ENCODE peak calls at places on chromosomes 11 and 22, in eight cellular contexts. One of them, this sample, is unnamed. For H3K27me3 and H3K4me1, the result is how much of the 10 kb centered on the place peaks cover.

GRCh38 chr11:4926607-4927006 is 2.5 kb upstream of the OR51G1 start:
- DNase-seq in suprapubic skin: no peak
- DNase-seq in adrenal gland: no peak
- DNase-seq in HepG2: no peak
- DNase-seq in GM12878: no peak
- DNase-seq in testis: no peak
- DNase-seq in prostate gland: no peak
- DNase-seq in uterus: no peak
- DNase-seq in this sample: no peak

GRCh38 chr11:113874096-113874919 is 1.1 kb downstream of the USP28 start:
- DNase-seq in suprapubic skin: no peak
- DNase-seq in adrenal gland: peak
- DNase-seq in HepG2: no peak
- DNase-seq in GM12878: no peak
- DNase-seq in testis: no peak
- DNase-seq in prostate gland: no peak
- DNase-seq in uterus: no peak
- DNase-seq in this sample: no peak

GRCh38 chr11:64608636-64609035 is 17.6 kb downstream of the SLC22A12 start:
- DNase-seq in suprapubic skin: no peak
- DNase-seq in adrenal gland: no peak
- DNase-seq in HepG2: peak
- DNase-seq in GM12878: no peak
- DNase-seq in testis: peak
- DNase-seq in prostate gland: no peak
- DNase-seq in uterus: peak
- DNase-seq in this sample: no peak

GRCh38 chr11:115636686-115637555 is 132.7 kb upstream of the CADM1 start:
- DNase-seq in suprapubic skin: no peak
- DNase-seq in adrenal gland: no peak
- DNase-seq in HepG2: no peak
- DNase-seq in GM12878: no peak
- DNase-seq in testis: no peak
- DNase-seq in prostate gland: no peak
- DNase-seq in uterus: no peak
- DNase-seq in this sample: no peak

GRCh38 chr11:120279490-120279889 is 39.5 kb downstream of the POU2F3 start:
- DNase-seq in suprapubic skin: no peak
- DNase-seq in adrenal gland: no peak
- DNase-seq in HepG2: no peak
- DNase-seq in GM12878: no peak
- DNase-seq in testis: no peak
- DNase-seq in prostate gland: no peak
- DNase-seq in uterus: no peak
- DNase-seq in this sample: no peak

GRCh38 chr11:75667831-75668507 is 869 bp downstream of the MAP6 start:
- DNase-seq in suprapubic skin: no peak
- DNase-seq in adrenal gland: peak
- DNase-seq in HepG2: no peak
- DNase-seq in GM12878: no peak
- DNase-seq in testis: peak
- DNase-seq in prostate gland: peak
- DNase-seq in uterus: peak
- DNase-seq in this sample: no peak

GRCh38 chr11:118923721-118924587 is 1.8 kb downstream of the BCL9L start:
- DNase-seq in suprapubic skin: no peak
- DNase-seq in adrenal gland: no peak
- DNase-seq in HepG2: no peak
- DNase-seq in GM12878: no peak
- DNase-seq in testis: no peak
- DNase-seq in prostate gland: no peak
- DNase-seq in uterus: no peak
- DNase-seq in this sample: no peak

GRCh38 chr11:108561535-108561991 is 32.0 kb downstream of the EXPH5 start:
- DNase-seq in suprapubic skin: no peak
- DNase-seq in adrenal gland: no peak
- DNase-seq in HepG2: no peak
- DNase-seq in GM12878: no peak
- DNase-seq in testis: no peak
- DNase-seq in prostate gland: no peak
- DNase-seq in uterus: no peak
- DNase-seq in this sample: no peak

GRCh38 chr11:95302211-95302610 is 71.2 kb upstream of the SESN3 start:
- DNase-seq in suprapubic skin: no peak
- DNase-seq in adrenal gland: no peak
- DNase-seq in HepG2: no peak
- DNase-seq in GM12878: no peak
- DNase-seq in testis: no peak
- DNase-seq in prostate gland: no peak
- DNase-seq in uterus: no peak
- DNase-seq in this sample: no peak

GRCh38 chr22:39559456-39560105 is 11.0 kb upstream of the CACNA1I start:
- DNase-seq in suprapubic skin: no peak
- DNase-seq in adrenal gland: peak
- DNase-seq in HepG2: no peak
- DNase-seq in GM12878: no peak
- DNase-seq in testis: peak
- DNase-seq in prostate gland: no peak
- DNase-seq in uterus: no peak
- DNase-seq in this sample: no peak

GRCh38 chr11:103842795-103843194 is 193.6 kb upstream of the DDI1 start:
- DNase-seq in suprapubic skin: no peak
- DNase-seq in adrenal gland: no peak
- DNase-seq in HepG2: no peak
- DNase-seq in GM12878: no peak
- DNase-seq in testis: no peak
- DNase-seq in prostate gland: no peak
- DNase-seq in uterus: no peak
- DNase-seq in this sample: no peak

GRCh38 chr11:14041040-14041439 is 78.5 kb downstream of the SPON1 start:
- DNase-seq in suprapubic skin: no peak
- DNase-seq in adrenal gland: no peak
- DNase-seq in HepG2: no peak
- DNase-seq in GM12878: no peak
- DNase-seq in testis: no peak
- DNase-seq in prostate gland: no peak
- DNase-seq in uterus: no peak
- DNase-seq in this sample: no peak

GRCh38 chr11:107882095-107882820 is 23.7 kb upstream of the SLC35F2 start:
- DNase-seq in suprapubic skin: peak
- DNase-seq in adrenal gland: no peak
- DNase-seq in HepG2: no peak
- DNase-seq in GM12878: no peak
- DNase-seq in testis: no peak
- DNase-seq in prostate gland: no peak
- DNase-seq in uterus: no peak
- DNase-seq in this sample: no peak

DNA sequence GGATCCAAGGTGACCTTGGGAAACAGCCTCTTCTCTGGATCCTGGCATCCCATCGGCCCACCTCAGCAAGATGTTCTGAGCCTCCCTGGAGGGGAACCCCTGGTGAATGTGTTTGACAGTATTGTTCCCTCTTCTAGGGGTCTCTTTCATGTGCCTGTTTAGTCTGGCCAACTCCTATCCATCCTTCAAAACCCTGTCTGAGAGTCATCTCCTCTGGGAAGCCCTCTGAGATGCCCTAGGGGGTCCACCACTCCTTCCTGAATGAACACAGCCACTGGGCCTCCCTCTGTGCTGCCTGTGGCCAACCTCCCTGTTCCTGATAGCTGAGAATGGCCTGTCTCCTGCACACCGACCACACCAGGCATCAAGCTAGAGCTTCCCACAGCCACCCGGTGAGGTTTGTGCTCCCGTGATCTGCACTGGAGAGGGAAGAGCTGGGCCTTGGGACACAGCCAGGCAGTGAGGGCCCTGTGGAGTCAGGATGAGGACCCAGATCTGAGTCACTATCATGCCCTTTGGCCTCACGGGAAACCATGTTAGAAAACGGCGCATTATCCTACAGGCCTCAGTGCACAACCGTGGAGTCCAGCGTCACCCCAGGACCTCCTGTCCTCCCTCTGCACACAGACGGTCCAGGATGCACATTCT is 8.8 kb downstream of the WNT7B start:
- DNase-seq in suprapubic skin: no peak
- DNase-seq in adrenal gland: no peak
- DNase-seq in HepG2: no peak
- DNase-seq in GM12878: no peak
- DNase-seq in testis: no peak
- DNase-seq in prostate gland: no peak
- DNase-seq in uterus: no peak
- DNase-seq in this sample: no peak
- H3K27me3 ChIP-seq in suprapubic skin: half or more
- H3K27me3 ChIP-seq in adrenal gland: under half
- H3K27me3 ChIP-seq in HepG2: under half
- H3K27me3 ChIP-seq in GM12878: under half
- H3K27me3 ChIP-seq in testis: under half
- H3K27me3 ChIP-seq in prostate gland: under half
- H3K27me3 ChIP-seq in uterus: under half
- H3K27me3 ChIP-seq in this sample: under half

GRCh38 chr11:66068154-66068821 is 1.8 kb upstream of the PACS1 start:
- DNase-seq in suprapubic skin: peak
- DNase-seq in adrenal gland: peak
- DNase-seq in HepG2: peak
- DNase-seq in GM12878: no peak
- DNase-seq in testis: peak
- DNase-seq in prostate gland: peak
- DNase-seq in uterus: peak
- DNase-seq in this sample: no peak

GRCh38 chr11:66067640-66068039 is 2.4 kb upstream of the PACS1 start:
- DNase-seq in suprapubic skin: no peak
- DNase-seq in adrenal gland: no peak
- DNase-seq in HepG2: no peak
- DNase-seq in GM12878: no peak
- DNase-seq in testis: no peak
- DNase-seq in prostate gland: no peak
- DNase-seq in uterus: no peak
- DNase-seq in this sample: no peak

GRCh38 chr11:66064571-66064970 is 5.5 kb upstream of the PACS1 start:
- DNase-seq in suprapubic skin: no peak
- DNase-seq in adrenal gland: no peak
- DNase-seq in HepG2: no peak
- DNase-seq in GM12878: no peak
- DNase-seq in testis: no peak
- DNase-seq in prostate gland: no peak
- DNase-seq in uterus: no peak
- DNase-seq in this sample: no peak

GRCh38 chr11:66068923-66069714 is 953 bp upstream of the PACS1 start:
- DNase-seq in suprapubic skin: no peak
- DNase-seq in adrenal gland: peak
- DNase-seq in HepG2: peak
- DNase-seq in GM12878: no peak
- DNase-seq in testis: peak
- DNase-seq in prostate gland: peak
- DNase-seq in uterus: no peak
- DNase-seq in this sample: no peak

GRCh38 chr11:66066751-66067150 is 3.3 kb upstream of the PACS1 start:
- DNase-seq in suprapubic skin: no peak
- DNase-seq in adrenal gland: no peak
- DNase-seq in HepG2: no peak
- DNase-seq in GM12878: no peak
- DNase-seq in testis: no peak
- DNase-seq in prostate gland: no peak
- DNase-seq in uterus: no peak
- DNase-seq in this sample: no peak
- H3K4me1 ChIP-seq in suprapubic skin: under half
- H3K4me1 ChIP-seq in adrenal gland: under half
- H3K4me1 ChIP-seq in HepG2: under half
- H3K4me1 ChIP-seq in GM12878: under half
- H3K4me1 ChIP-seq in testis: under half
- H3K4me1 ChIP-seq in prostate gland: under half
- H3K4me1 ChIP-seq in uterus: under half
- H3K4me1 ChIP-seq in this sample: under half

GRCh38 chr22:37999236-37999635 is 14.9 kb upstream of the SOX10 start:
- DNase-seq in suprapubic skin: no peak
- DNase-seq in adrenal gland: no peak
- DNase-seq in HepG2: no peak
- DNase-seq in GM12878: no peak
- DNase-seq in testis: no peak
- DNase-seq in prostate gland: no peak
- DNase-seq in uterus: no peak
- DNase-seq in this sample: no peak

GRCh38 chr22:37996079-37996478 is 11.7 kb upstream of the SOX10 start:
- DNase-seq in suprapubic skin: no peak
- DNase-seq in adrenal gland: no peak
- DNase-seq in HepG2: no peak
- DNase-seq in GM12878: no peak
- DNase-seq in testis: no peak
- DNase-seq in prostate gland: peak
- DNase-seq in uterus: no peak
- DNase-seq in this sample: no peak

GRCh38 chr22:37998543-37998942 is 14.2 kb upstream of the SOX10 start:
- DNase-seq in suprapubic skin: no peak
- DNase-seq in adrenal gland: no peak
- DNase-seq in HepG2: peak
- DNase-seq in GM12878: no peak
- DNase-seq in testis: no peak
- DNase-seq in prostate gland: no peak
- DNase-seq in uterus: no peak
- DNase-seq in this sample: no peak

GRCh38 chr22:37996515-37997246 is 12.3 kb upstream of the SOX10 start:
- DNase-seq in suprapubic skin: no peak
- DNase-seq in adrenal gland: no peak
- DNase-seq in HepG2: no peak
- DNase-seq in GM12878: no peak
- DNase-seq in testis: no peak
- DNase-seq in prostate gland: no peak
- DNase-seq in uterus: no peak
- DNase-seq in this sample: no peak

DNA sequence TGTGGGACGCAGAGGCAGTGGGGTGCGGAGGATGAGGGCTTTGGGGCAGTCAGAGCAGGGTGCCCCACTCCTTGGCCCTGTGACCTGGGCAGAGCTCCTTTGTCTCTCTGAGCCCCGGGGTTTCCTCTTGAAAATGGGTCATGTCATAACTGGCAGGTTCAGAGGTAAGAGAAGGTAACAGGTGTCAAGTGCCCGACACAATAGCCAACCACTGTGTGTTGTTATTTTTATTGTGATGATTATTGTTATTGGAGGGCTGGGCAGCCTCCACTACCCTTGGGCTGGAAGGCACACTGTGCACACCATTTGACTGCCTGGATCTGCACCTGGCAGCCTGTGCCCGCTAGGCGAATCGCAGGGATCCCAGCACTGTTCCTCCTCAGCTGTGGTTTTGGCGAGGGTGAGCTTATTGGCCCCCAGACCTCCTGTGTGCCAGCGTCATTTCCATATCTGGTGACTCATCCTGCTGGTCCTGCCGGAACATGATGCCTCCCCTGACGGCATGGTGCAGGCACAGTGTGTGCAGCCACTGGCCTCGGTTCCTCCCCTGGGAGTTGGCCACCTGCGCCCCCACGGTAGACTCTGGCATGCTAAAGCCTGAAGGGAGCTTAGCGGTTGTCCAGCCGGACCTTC is 15.4 kb upstream of the SOX10 start:
- DNase-seq in suprapubic skin: no peak
- DNase-seq in adrenal gland: no peak
- DNase-seq in HepG2: no peak
- DNase-seq in GM12878: no peak
- DNase-seq in testis: no peak
- DNase-seq in prostate gland: peak
- DNase-seq in uterus: no peak
- DNase-seq in this sample: no peak
- TF ChIP-seq POLR2A in suprapubic skin: no peak
- TF ChIP-seq POLR2A in adrenal gland: no peak
- TF ChIP-seq POLR2A in HepG2: no peak
- TF ChIP-seq POLR2A in GM12878: no peak
- TF ChIP-seq POLR2A in testis: no peak
- TF ChIP-seq POLR2A in prostate gland: no peak
- TF ChIP-seq POLR2A in uterus: no peak
- TF ChIP-seq POLR2A in this sample: no peak

GRCh38 chr22:22891139-22891621 is 3.6 kb downstream of the IGLL5 start:
- DNase-seq in suprapubic skin: no peak
- DNase-seq in adrenal gland: no peak
- DNase-seq in HepG2: no peak
- DNase-seq in GM12878: no peak
- DNase-seq in testis: no peak
- DNase-seq in prostate gland: no peak
- DNase-seq in uterus: no peak
- DNase-seq in this sample: no peak
- H3K27me3 ChIP-seq in suprapubic skin: under half
- H3K27me3 ChIP-seq in adrenal gland: under half
- H3K27me3 ChIP-seq in HepG2: under half
- H3K27me3 ChIP-seq in GM12878: under half
- H3K27me3 ChIP-seq in testis: under half
- H3K27me3 ChIP-seq in prostate gland: under half
- H3K27me3 ChIP-seq in uterus: under half
- H3K27me3 ChIP-seq in this sample: under half